ENCODE peak calls at places on chromosome 22, in eight cellular contexts. Q is Panc1, Y is GM12878, C is transverse colon, Z is HCT116, A is GM23338, K is breast epithelium, H is SK-N-SH. M is an unnamed sample.

GRCh38 chr22:19878461-19879247 is 24.0 kb upstream of the GNB1L start:
- DNase-seq in Q (no peak), Y (no peak), C (no peak), Z (no peak), A (no peak), K (peak; percentile 33), H (peak; percentile 34), M (no peak)

GRCh38 chr22:23790819-23791736 is 4.3 kb downstream of the SMARCB1 start:
- DNase-seq in Q (no peak), Y (no peak), C (no peak), Z (no peak), A (no peak), K (no peak), H (peak; percentile 79), M (no peak)

GRCh38 chr22:41523464-41524221 is 20.6 kb downstream of the POLR3H start:
- DNase-seq in Q (no peak), Y (no peak), C (no peak), Z (no peak), A (peak; percentile 66), K (no peak), H (peak; percentile 26), M (peak; percentile 36)

GRCh38 chr22:31230871-31231621 is 18.9 kb downstream of the LIMK2 start:
- DNase-seq in Q (peak; percentile 30), Y (no peak), C (peak; percentile 69), Z (no peak), A (peak; percentile 23), K (no peak), H (peak; percentile 37), M (peak; percentile 68)

GRCh38 chr22:41821449-41822030 is 11.4 kb upstream of the SREBF2 start:
- DNase-seq in Q (no peak), Y (no peak), C (no peak), Z (no peak), A (no peak), K (no peak), H (no peak), M (no peak)

GRCh38 chr22:49592780-49593501 is 234.7 kb downstream of the BRD1 start:
- DNase-seq in Q (no peak), Y (no peak), C (peak; percentile 1), Z (no peak), A (no peak), K (no peak), H (no peak), M (no peak)

GRCh38 chr22:23517804-23518380 is 62.2 kb downstream of the IGLL1 start:
- DNase-seq in Q (no peak), Y (no peak), C (no peak), Z (no peak), A (no peak), K (no peak), H (no peak), M (no peak)

GRCh38 chr22:24417901-24418641 is 9.3 kb upstream of the ADORA2A start:
- DNase-seq in Q (no peak), Y (no peak), C (no peak), Z (no peak), A (no peak), K (no peak), H (peak; percentile 15), M (no peak)

GRCh38 chr22:30016596-30016995 is 63.7 kb upstream of the HORMAD2 start:
- DNase-seq in Q (no peak), Y (no peak), C (no peak), Z (no peak), A (no peak), K (no peak), H (no peak), M (no peak)

GRCh38 chr22:49015459-49015858 is 812.2 kb downstream of the BRD1 start:
- DNase-seq in Q (no peak), Y (no peak), C (no peak), Z (no peak), A (no peak), K (peak; percentile 49), H (peak; percentile 25), M (peak; percentile 15)

GRCh38 chr22:27370281-27370680 is 431.3 kb downstream of the MN1 start:
- DNase-seq in Q (no peak), Y (no peak), C (no peak), Z (no peak), A (no peak), K (no peak), H (no peak), M (no peak)

GRCh38 chr22:49561976-49562375 is 265.7 kb downstream of the BRD1 start:
- DNase-seq in Q (no peak), Y (no peak), C (no peak), Z (no peak), A (no peak), K (peak; percentile 27), H (no peak), M (peak; percentile 16)

GRCh38 chr22:21927174-21927823 is 25.3 kb downstream of the PPM1F start:
- DNase-seq in Q (no peak), Y (no peak), C (no peak), Z (no peak), A (peak; percentile 46), K (no peak), H (no peak), M (no peak)

GRCh38 chr22:24482586-24482985 is 12.5 kb upstream of the UPB1 start:
- DNase-seq in Q (no peak), Y (no peak), C (no peak), Z (no peak), A (no peak), K (no peak), H (no peak), M (no peak)

GRCh38 chr22:46087336-46087690 is 63.0 kb upstream of the PPARA start:
- DNase-seq in Q (no peak), Y (no peak), C (no peak), Z (no peak), A (no peak), K (no peak), H (no peak), M (no peak)
- H3K4me1 ChIP-seq in Q (peaks cover 90% of the 10 kb centered on the region), Y (no peaks in the 10 kb centered on the region), C (peaks cover 79% of the 10 kb centered on the region), Z (peaks cover 63% of the 10 kb centered on the region), A (no peaks in the 10 kb centered on the region), K (peaks cover 69% of the 10 kb centered on the region), H (peaks cover 95% of the 10 kb centered on the region), M (peaks cover 100% of the 10 kb centered on the region)

DNA sequence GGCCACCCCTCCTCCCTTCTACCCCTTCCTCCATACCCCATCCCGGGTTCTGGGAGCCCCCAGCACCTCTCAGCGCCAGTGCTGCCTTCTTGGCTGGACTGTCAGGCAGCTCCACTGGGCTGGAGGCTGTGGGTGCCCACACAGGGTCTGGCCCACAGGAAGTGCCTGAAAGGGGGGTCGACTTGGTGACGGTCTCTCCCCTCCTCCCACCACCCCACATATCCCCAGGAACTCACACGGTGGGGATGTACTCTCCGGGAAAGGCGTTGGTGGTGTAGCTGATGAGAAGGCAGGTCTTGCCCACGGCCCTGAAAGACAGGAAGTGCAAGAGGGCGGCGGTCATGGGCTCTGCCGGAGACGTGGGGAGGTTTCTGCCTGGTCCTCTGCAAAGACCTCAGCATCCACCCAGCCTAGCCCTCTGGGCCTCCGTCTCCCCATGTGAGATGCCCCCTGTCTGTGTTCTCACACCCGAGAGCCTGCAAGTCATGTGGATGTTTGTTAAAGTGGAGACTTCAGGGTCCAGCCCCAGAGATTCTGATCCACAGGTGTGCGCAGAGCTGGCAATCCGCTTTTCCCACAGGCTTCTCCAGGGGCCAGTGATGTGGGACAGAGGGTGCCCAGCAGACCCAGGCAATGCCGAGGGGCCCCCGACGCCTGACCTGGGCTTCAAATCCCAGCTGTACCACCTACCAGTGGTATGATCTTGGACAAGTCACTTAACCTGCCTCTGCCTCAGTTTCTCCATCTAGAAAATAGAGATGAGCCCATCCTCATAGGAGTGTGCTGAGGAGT is 2.5 kb downstream of the RAC2 start:
- DNase-seq in Q (no peak), Y (no peak), C (peak; percentile 37), Z (no peak), A (no peak), K (no peak), H (peak; percentile 18), M (peak; percentile 45)
- H3K4me3 ChIP-seq in Q (no peak overlapping the region), Y (peak overlapping the region; percentile 91), C (peak overlapping the region; percentile 25), Z (no peak overlapping the region), A (no peak overlapping the region), K (no peak overlapping the region), H (no peak overlapping the region), M (no peak overlapping the region)

DNA sequence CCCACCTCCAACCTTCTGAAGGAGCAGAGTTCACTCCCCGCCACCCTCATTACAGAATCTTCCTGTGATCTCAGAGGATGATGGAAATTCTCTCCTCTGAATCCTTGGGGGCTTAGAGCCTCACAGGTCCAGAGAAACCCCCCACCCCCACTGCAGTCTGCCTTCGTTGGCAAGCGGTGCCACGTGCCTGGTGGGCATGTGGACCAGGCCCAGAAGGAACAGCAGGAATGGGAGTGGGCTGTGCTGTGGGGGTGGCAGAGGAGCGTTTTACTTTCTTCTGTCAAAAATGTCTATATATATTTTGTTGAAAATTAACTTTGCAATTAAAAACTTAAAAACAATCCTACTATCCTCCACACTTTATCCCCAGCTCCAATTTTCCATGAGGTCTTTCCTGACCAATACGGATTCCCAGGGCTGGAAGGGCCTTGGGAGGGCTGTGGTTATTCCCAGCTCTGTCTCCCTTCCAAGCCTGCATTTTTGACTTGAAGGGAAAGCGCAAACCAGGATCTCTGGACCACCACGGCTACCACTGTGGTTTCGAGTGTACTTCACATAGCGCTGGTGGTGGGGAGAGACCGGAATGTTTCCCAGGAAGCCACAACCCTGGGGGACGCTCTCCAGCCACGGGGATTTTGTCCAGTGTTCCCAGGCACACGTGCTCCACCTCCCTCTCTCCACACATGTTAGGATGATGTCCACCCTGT is 986 bp upstream of the NPTXR start:
- DNase-seq in Q (no peak), Y (no peak), C (no peak), Z (no peak), A (no peak), K (no peak), H (no peak), M (no peak)
- TF ChIP-seq POLR2AphosphoS5 in Q (no peak), Y (no peak), C (no peak), Z (no peak), A (no peak), K (no peak), H (no peak), M (no peak)

GRCh38 chr22:36048911-36049677 is 20.5 kb upstream of the RBFOX2 start:
- DNase-seq in Q (no peak), Y (no peak), C (no peak), Z (no peak), A (no peak), K (no peak), H (no peak), M (no peak)

GRCh38 chr22:36049678-36049997 is 21.0 kb upstream of the RBFOX2 start:
- DNase-seq in Q (no peak), Y (no peak), C (no peak), Z (no peak), A (no peak), K (no peak), H (no peak), M (no peak)

GRCh38 chr22:36053242-36054147 is 24.9 kb upstream of the RBFOX2 start:
- DNase-seq in Q (no peak), Y (no peak), C (no peak), Z (no peak), A (no peak), K (no peak), H (no peak), M (no peak)

GRCh38 chr22:36055376-36056310 is 27.0 kb upstream of the RBFOX2 start:
- DNase-seq in Q (no peak), Y (no peak), C (no peak), Z (no peak), A (no peak), K (no peak), H (no peak), M (no peak)

DNA sequence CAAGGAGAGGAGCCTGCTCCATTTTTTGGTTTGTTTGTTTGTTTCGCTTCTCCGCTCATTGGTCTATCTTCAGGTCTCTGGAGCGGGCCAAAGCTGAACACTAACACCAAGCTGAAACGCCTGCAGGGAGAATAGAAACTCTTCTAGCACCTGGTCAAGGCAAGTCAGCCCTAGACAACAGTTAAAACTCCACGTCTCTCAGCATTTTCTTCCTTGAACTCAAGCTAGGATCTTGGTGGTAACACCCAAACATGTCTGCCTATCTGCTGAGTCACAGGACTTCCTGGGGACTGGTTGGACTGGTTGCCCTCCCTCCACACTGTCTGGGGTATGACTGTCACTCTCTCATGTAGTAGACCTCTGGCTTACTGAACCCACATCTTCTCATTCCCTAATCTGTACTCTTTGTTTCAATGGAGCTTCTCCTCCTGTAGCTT is 23.9 kb upstream of the RBFOX2 start:
- DNase-seq in Q (no peak), Y (no peak), C (no peak), Z (peak; percentile 77), A (no peak), K (no peak), H (no peak), M (peak; percentile 33)
- H3K4me1 ChIP-seq in Q (no peaks in the 10 kb centered on the region), Y (no peaks in the 10 kb centered on the region), C (no peaks in the 10 kb centered on the region), Z (peaks cover 49% of the 10 kb centered on the region), A (peaks cover 5% of the 10 kb centered on the region), K (no peaks in the 10 kb centered on the region), H (peaks cover 5% of the 10 kb centered on the region), M (no peaks in the 10 kb centered on the region)

M was measured in stomach.